ENCODE peak calls at places on chromosomes 11 and 22, in six cellular contexts. I is HFF-Myc, Y is heart left ventricle, P is MCF 10A, G is right atrium auricular region, T is mucosa of descending colon. J is an unnamed sample.

GRCh38 chr11:35066783-35067476 is 72.0 kb upstream of the CD44 start:
- DNase-seq in I (no peak), Y (no peak), P (no peak), G (no peak), T (no peak), J (no peak)

GRCh38 chr11:23988381-23989006 is 508.4 kb upstream of the LUZP2 start:
- DNase-seq in I (no peak), Y (no peak), P (no peak), G (no peak), T (no peak), J (no peak)

GRCh38 chr11:86495341-86495740 is 120.7 kb downstream of the CCDC81 start:
- DNase-seq in I (no peak), Y (no peak), P (no peak), G (no peak), T (no peak), J (no peak)

GRCh38 chr11:14673824-14674432 is 30.3 kb downstream of the PDE3B start:
- DNase-seq in I (no peak), Y (no peak), P (no peak), G (no peak), T (no peak), J (no peak)

GRCh38 chr11:121237686-121238658 is 54.6 kb upstream of the SC5D start:
- DNase-seq in I (no peak), Y (peak), P (no peak), G (no peak), T (no peak), J (no peak)

GRCh38 chr11:65547446-65548125 is 10.6 kb downstream of the LTBP3 start:
- DNase-seq in I (no peak), Y (no peak), P (no peak), G (no peak), T (no peak), J (no peak)

GRCh38 chr22:26894362-26894761 is 237.0 kb downstream of the MIAT start:
- DNase-seq in I (no peak), Y (no peak), P (no peak), G (no peak), T (no peak), J (no peak)

GRCh38 chr11:67302571-67303131 is 679 bp upstream of the SSH3 start:
- DNase-seq in I (no peak), Y (peak), P (peak), G (no peak), T (peak), J (peak)

GRCh38 chr11:125773516-125773915 is 5.1 kb downstream of the PATE2 start:
- DNase-seq in I (no peak), Y (no peak), P (no peak), G (no peak), T (no peak), J (no peak)

GRCh38 chr22:26853495-26853894 is 196.1 kb downstream of the MIAT start:
- DNase-seq in I (no peak), Y (no peak), P (no peak), G (peak), T (no peak), J (no peak)

DNA sequence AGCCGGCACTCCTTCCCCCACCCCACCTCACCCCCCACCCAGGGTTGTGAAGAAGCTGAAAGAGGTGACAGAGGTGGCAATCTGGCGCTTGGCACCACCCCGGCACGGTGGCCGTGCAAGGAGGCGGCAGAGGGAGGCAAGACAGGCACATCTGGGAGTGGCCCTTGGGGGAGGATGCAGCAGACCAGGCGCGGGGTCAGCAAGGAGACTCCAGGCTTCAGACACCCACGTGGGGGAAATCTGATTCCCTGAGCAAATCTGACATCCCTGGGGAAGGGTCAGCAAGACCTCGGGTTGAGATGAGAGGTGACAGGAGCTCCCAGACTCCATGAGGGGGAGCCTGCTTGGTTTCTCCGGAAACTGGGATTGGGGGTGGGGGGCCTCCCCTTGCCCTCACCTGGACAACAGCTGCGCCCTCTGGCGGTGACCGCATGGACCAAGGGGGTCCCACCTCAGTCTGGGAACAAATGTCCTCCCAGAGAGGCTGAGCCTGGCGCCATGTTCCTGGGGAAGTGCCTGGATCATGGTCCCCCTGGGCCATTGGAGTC is 4.0 kb upstream of the RCOR2 start:
- DNase-seq in I (no peak), Y (no peak), P (no peak), G (no peak), T (peak), J (peak)
- TF ChIP-seq CTCF in I (peak), Y (peak), P (no peak), G (no peak), T (no peak), J (peak)

DNA sequence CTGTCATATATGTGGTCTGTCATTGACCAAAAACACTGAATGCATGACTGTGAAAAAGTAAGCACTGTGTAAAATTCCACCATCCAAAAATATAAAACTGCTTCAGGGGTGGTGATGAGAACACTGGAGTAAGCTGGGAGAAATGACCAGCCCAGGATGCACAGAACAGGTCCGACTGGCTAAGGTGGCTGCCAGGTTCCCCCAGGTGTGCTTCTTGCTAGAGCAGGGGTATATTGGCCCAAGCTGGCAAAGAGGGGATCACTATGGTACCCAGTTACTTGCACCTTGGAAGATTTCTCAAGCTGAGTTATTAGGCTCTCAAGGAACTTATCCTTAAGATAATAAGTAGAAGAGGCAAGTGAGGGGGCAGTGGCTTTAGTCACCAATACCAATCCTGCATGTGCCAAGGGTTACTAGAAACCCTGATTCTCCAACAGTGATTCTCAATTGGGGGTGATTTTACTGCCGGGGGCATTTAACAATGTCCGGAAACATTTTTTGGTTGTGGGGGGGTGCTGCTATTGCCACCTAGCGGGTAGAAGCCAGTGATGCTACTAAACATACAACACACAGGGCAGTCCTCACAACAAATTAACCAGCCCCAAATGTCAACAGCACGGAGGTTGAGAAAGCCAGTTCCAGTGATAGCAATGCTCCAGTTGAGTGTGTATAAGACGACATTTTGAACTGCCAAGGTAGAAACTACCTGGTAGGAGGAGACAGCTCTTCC is 15.7 kb downstream of the SNU13 start:
- DNase-seq in I (no peak), Y (no peak), P (peak), G (no peak), T (no peak), J (no peak)
- TF ChIP-seq CTCF in I (peak), Y (no peak), P (peak), G (peak), T (no peak), J (no peak)

GRCh38 chr22:43228330-43228729 is 41.4 kb upstream of the TTLL12 start:
- DNase-seq in I (no peak), Y (no peak), P (peak), G (no peak), T (peak), J (peak)
- TF ChIP-seq CTCF in I (peak), Y (peak), P (peak), G (no peak), T (no peak), J (peak)

GRCh38 chr22:22061085-22062077 is 78.8 kb upstream of the TOP3B start:
- DNase-seq in I (no peak), Y (peak), P (peak), G (no peak), T (no peak), J (no peak)
- TF ChIP-seq CTCF in I (no peak), Y (no peak), P (peak), G (no peak), T (no peak), J (no peak)

GRCh38 chr22:29339381-29340235 is 24.1 kb upstream of the RASL10A start:
- DNase-seq in I (no peak), Y (no peak), P (peak), G (no peak), T (no peak), J (no peak)
- TF ChIP-seq CTCF in I (no peak), Y (no peak), P (no peak), G (no peak), T (no peak), J (no peak)

DNA sequence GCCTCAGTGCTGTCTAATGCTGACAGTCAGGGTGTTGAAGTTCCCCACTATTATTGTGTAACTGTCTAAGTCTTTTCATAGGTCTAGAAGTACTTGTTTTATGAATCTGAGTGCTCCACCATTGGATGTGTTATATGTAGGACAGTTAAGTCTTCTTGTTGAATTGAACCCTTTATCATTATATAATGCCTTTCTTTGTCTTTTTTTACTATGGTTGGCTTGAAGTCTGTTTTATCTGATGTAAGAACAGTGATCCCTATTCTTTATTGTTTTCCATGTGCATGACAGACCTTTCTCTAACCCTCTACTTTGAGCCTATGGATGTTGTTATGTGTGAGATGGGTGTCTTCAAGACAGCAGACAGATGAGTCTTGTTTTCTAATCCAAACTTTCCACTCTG is 107.8 kb upstream of the C11orf58 start:
- DNase-seq in I (no peak), Y (no peak), P (no peak), G (no peak), T (no peak), J (no peak)
- TF ChIP-seq CTCF in I (no peak), Y (no peak), P (no peak), G (no peak), T (no peak), J (no peak)

DNA sequence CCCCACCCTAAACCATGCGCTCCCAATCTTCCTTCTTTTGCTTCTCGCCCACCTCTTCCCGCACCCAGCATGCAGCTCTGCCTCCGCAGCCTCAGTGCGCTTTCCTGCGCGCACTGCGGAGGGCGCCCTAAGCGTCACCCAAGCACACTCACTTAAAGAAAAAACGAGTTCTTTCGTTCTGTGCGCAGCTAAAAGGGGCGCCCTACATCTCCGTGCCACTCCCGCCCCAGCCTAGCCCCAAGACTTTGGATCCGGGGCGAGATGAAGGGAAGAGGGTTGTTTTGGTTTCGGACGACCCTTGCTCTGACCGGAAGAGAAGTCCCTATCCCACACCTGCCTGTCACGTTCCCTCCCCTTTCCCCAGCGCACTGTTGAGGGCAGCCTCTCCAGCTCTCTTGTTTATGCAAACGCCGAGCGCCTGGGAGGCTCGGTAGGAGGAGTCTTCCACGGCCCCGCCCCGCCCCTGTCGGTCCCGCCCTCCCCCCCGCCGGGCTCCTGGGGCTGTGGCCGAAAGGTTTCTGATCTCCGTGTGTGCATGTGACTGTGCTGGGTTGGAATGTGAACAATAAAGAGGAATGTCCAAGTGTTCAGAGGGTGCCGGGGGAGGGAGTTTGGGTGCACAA is 5.3 kb downstream of the VSIG2 start:
- DNase-seq in I (peak), Y (peak), P (peak), G (peak), T (peak), J (peak)
- TF ChIP-seq CTCF in I (peak), Y (peak), P (peak), G (no peak), T (peak), J (no peak)